ENCODE peak calls at places on chromosomes 1 and 21, in seven cellular contexts. One of them, this sample, is unnamed.

GRCh38 chr1:93692983-93693591 is 11.4 kb upstream of the BCAR3 start:
- DNase-seq in ovary: no peak
- DNase-seq in left lung: peak
- DNase-seq in transverse colon: no peak
- DNase-seq in mammary epithelial cell: peak
- DNase-seq in Peyer's patch: peak
- DNase-seq in heart left ventricle: no peak
- DNase-seq in this sample: no peak

GRCh38 chr1:39825432-39825941 is 36.8 kb upstream of the BMP8B start:
- DNase-seq in ovary: no peak
- DNase-seq in left lung: no peak
- DNase-seq in transverse colon: peak
- DNase-seq in mammary epithelial cell: no peak
- DNase-seq in Peyer's patch: no peak
- DNase-seq in heart left ventricle: no peak
- DNase-seq in this sample: no peak

GRCh38 chr1:3736708-3737107 is 15.5 kb upstream of the CCDC27 start:
- DNase-seq in ovary: no peak
- DNase-seq in left lung: no peak
- DNase-seq in transverse colon: no peak
- DNase-seq in mammary epithelial cell: no peak
- DNase-seq in Peyer's patch: no peak
- DNase-seq in heart left ventricle: no peak
- DNase-seq in this sample: no peak

GRCh38 chr1:177130426-177130825 is 34.1 kb downstream of the ASTN1 start:
- DNase-seq in ovary: no peak
- DNase-seq in left lung: no peak
- DNase-seq in transverse colon: no peak
- DNase-seq in mammary epithelial cell: no peak
- DNase-seq in Peyer's patch: no peak
- DNase-seq in heart left ventricle: no peak
- DNase-seq in this sample: no peak

GRCh38 chr1:6914646-6915178 is 129.5 kb downstream of the CAMTA1 start:
- DNase-seq in ovary: no peak
- DNase-seq in left lung: no peak
- DNase-seq in transverse colon: no peak
- DNase-seq in mammary epithelial cell: no peak
- DNase-seq in Peyer's patch: no peak
- DNase-seq in heart left ventricle: no peak
- DNase-seq in this sample: no peak

GRCh38 chr1:231423648-231424047 is 1.6 kb upstream of the EGLN1 start:
- DNase-seq in ovary: no peak
- DNase-seq in left lung: no peak
- DNase-seq in transverse colon: no peak
- DNase-seq in mammary epithelial cell: no peak
- DNase-seq in Peyer's patch: no peak
- DNase-seq in heart left ventricle: no peak
- DNase-seq in this sample: no peak

GRCh38 chr1:35656148-35656862 is 15.0 kb upstream of the PSMB2 start:
- DNase-seq in ovary: no peak
- DNase-seq in left lung: no peak
- DNase-seq in transverse colon: no peak
- DNase-seq in mammary epithelial cell: no peak
- DNase-seq in Peyer's patch: no peak
- DNase-seq in heart left ventricle: no peak
- DNase-seq in this sample: no peak

GRCh38 chr1:23747947-23748346 is 4.7 kb downstream of the ELOA start:
- DNase-seq in ovary: no peak
- DNase-seq in left lung: no peak
- DNase-seq in transverse colon: no peak
- DNase-seq in mammary epithelial cell: no peak
- DNase-seq in Peyer's patch: no peak
- DNase-seq in heart left ventricle: no peak
- DNase-seq in this sample: no peak

GRCh38 chr1:182611787-182612186 is 7.6 kb upstream of the RGS16 start:
- DNase-seq in ovary: no peak
- DNase-seq in left lung: no peak
- DNase-seq in transverse colon: no peak
- DNase-seq in mammary epithelial cell: no peak
- DNase-seq in Peyer's patch: no peak
- DNase-seq in heart left ventricle: no peak
- DNase-seq in this sample: no peak

GRCh38 chr1:155071701-155072100 is 6.9 kb upstream of the EFNA3 start:
- DNase-seq in ovary: no peak
- DNase-seq in left lung: no peak
- DNase-seq in transverse colon: no peak
- DNase-seq in mammary epithelial cell: no peak
- DNase-seq in Peyer's patch: no peak
- DNase-seq in heart left ventricle: no peak
- DNase-seq in this sample: no peak

GRCh38 chr21:34690041-34690792 is 21.4 kb downstream of the CLIC6 start:
- DNase-seq in ovary: no peak
- DNase-seq in left lung: no peak
- DNase-seq in transverse colon: peak
- DNase-seq in mammary epithelial cell: peak
- DNase-seq in Peyer's patch: no peak
- DNase-seq in heart left ventricle: no peak
- DNase-seq in this sample: no peak

GRCh38 chr1:89757532-89757931 is 63.3 kb upstream of the LRRC8D start:
- DNase-seq in ovary: no peak
- DNase-seq in left lung: peak
- DNase-seq in transverse colon: no peak
- DNase-seq in mammary epithelial cell: no peak
- DNase-seq in Peyer's patch: peak
- DNase-seq in heart left ventricle: peak
- DNase-seq in this sample: peak

GRCh38 chr1:84620720-84621313 is 46.6 kb upstream of the CTBS start:
- DNase-seq in ovary: peak
- DNase-seq in left lung: peak
- DNase-seq in transverse colon: peak
- DNase-seq in mammary epithelial cell: peak
- DNase-seq in Peyer's patch: peak
- DNase-seq in heart left ventricle: peak
- DNase-seq in this sample: peak

GRCh38 chr1:174966000-174966572 is 33.7 kb upstream of the CACYBP start:
- DNase-seq in ovary: no peak
- DNase-seq in left lung: no peak
- DNase-seq in transverse colon: no peak
- DNase-seq in mammary epithelial cell: peak
- DNase-seq in Peyer's patch: no peak
- DNase-seq in heart left ventricle: no peak
- DNase-seq in this sample: no peak
- H3K4me3 ChIP-seq in ovary: no peak
- H3K4me3 ChIP-seq in left lung: peak
- H3K4me3 ChIP-seq in transverse colon: no peak
- H3K4me3 ChIP-seq in mammary epithelial cell: no peak
- H3K4me3 ChIP-seq in Peyer's patch: peak
- H3K4me3 ChIP-seq in heart left ventricle: no peak
- H3K4me3 ChIP-seq in this sample: peak

DNA sequence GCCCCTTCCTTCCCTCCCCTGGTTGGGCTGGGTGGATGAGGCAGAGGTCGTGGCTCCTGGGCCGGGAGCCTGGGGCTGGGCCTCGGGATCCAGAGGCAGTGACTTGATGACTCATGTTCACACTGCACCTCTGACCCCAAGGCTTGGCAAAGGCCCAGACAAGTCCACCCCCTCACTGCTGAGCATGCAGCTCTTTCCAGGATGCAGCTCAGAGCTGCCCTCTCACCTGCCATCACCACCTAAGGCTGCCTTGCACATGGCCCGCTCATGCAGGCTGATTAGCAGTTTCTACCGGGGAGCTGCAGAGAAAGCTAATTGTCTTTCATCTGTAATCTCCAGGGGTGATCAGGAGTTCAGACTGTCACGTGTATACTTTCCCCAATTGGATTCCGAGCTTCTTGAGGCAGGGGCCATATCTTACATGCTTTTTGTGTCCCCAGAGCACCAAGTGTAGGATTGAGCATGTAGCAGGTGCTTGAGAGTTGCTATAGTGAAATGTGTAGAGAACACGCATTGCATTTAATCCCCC is 62.1 kb downstream of the LRRN2 start:
- DNase-seq in ovary: peak
- DNase-seq in left lung: no peak
- DNase-seq in transverse colon: peak
- DNase-seq in mammary epithelial cell: peak
- DNase-seq in Peyer's patch: no peak
- DNase-seq in heart left ventricle: no peak
- DNase-seq in this sample: no peak
- H3K4me3 ChIP-seq in ovary: no peak
- H3K4me3 ChIP-seq in left lung: no peak
- H3K4me3 ChIP-seq in transverse colon: no peak
- H3K4me3 ChIP-seq in mammary epithelial cell: no peak
- H3K4me3 ChIP-seq in Peyer's patch: no peak
- H3K4me3 ChIP-seq in heart left ventricle: no peak
- H3K4me3 ChIP-seq in this sample: no peak

DNA sequence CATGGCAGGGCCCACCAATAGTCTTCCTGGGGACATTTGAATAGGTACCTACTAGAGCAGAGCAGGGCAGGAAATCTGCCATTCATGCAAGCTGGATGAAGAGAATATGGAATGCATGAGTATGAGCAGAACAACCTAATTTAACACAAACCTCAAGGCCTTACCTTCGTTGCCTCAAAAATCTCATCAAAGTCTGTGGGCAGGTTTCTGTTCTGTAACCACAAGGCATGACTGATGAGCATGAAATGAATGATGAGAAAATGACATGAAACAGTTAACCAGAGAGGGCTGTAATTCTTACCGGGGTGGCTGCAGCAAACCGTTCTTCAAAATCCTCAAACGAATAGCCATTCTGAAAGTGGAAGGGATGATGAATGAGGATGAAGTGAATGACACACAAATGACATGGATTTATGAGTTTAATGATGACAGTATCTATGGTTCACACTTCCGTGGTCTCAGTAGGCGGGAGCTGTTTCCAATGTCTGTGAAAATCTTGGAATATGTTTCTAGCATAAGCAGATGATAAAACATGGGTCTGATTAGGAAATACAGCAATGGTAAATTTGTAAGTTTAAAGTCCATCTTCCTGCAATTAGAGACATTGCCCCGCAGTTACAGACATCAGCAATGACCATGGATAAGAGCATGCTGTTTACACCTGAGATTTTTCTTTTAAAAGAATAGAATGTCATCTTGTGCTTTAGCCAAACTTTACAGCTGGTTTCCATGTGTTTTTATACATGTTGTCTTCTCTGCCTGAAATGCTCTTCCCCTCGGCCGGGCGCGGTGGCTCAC is 67.6 kb upstream of the C8B start:
- DNase-seq in ovary: no peak
- DNase-seq in left lung: no peak
- DNase-seq in transverse colon: no peak
- DNase-seq in mammary epithelial cell: no peak
- DNase-seq in Peyer's patch: no peak
- DNase-seq in heart left ventricle: no peak
- DNase-seq in this sample: no peak
- H3K4me3 ChIP-seq in ovary: no peak
- H3K4me3 ChIP-seq in left lung: no peak
- H3K4me3 ChIP-seq in transverse colon: no peak
- H3K4me3 ChIP-seq in mammary epithelial cell: no peak
- H3K4me3 ChIP-seq in Peyer's patch: no peak
- H3K4me3 ChIP-seq in heart left ventricle: no peak
- H3K4me3 ChIP-seq in this sample: no peak

GRCh38 chr21:42534901-42535378 is 21.3 kb downstream of the SLC37A1 start:
- DNase-seq in ovary: no peak
- DNase-seq in left lung: no peak
- DNase-seq in transverse colon: peak
- DNase-seq in mammary epithelial cell: no peak
- DNase-seq in Peyer's patch: peak
- DNase-seq in heart left ventricle: no peak
- DNase-seq in this sample: no peak
- H3K4me3 ChIP-seq in ovary: no peak
- H3K4me3 ChIP-seq in left lung: no peak
- H3K4me3 ChIP-seq in transverse colon: no peak
- H3K4me3 ChIP-seq in mammary epithelial cell: no peak
- H3K4me3 ChIP-seq in Peyer's patch: no peak
- H3K4me3 ChIP-seq in heart left ventricle: no peak
- H3K4me3 ChIP-seq in this sample: no peak

GRCh38 chr21:45543371-45543709 is 1.1 kb upstream of the SLC19A1 start:
- DNase-seq in ovary: peak
- DNase-seq in left lung: peak
- DNase-seq in transverse colon: no peak
- DNase-seq in mammary epithelial cell: no peak
- DNase-seq in Peyer's patch: no peak
- DNase-seq in heart left ventricle: peak
- DNase-seq in this sample: peak
- H3K4me3 ChIP-seq in ovary: no peak
- H3K4me3 ChIP-seq in left lung: peak
- H3K4me3 ChIP-seq in transverse colon: no peak
- H3K4me3 ChIP-seq in mammary epithelial cell: no peak
- H3K4me3 ChIP-seq in Peyer's patch: peak
- H3K4me3 ChIP-seq in heart left ventricle: no peak
- H3K4me3 ChIP-seq in this sample: no peak

GRCh38 chr1:235330918-235331285 is 2.5 kb downstream of the GGPS1 start:
- DNase-seq in ovary: no peak
- DNase-seq in left lung: no peak
- DNase-seq in transverse colon: no peak
- DNase-seq in mammary epithelial cell: no peak
- DNase-seq in Peyer's patch: no peak
- DNase-seq in heart left ventricle: no peak
- DNase-seq in this sample: no peak
- H3K4me3 ChIP-seq in ovary: no peak
- H3K4me3 ChIP-seq in left lung: peak
- H3K4me3 ChIP-seq in transverse colon: no peak
- H3K4me3 ChIP-seq in mammary epithelial cell: no peak
- H3K4me3 ChIP-seq in Peyer's patch: peak
- H3K4me3 ChIP-seq in heart left ventricle: no peak
- H3K4me3 ChIP-seq in this sample: no peak

DNA sequence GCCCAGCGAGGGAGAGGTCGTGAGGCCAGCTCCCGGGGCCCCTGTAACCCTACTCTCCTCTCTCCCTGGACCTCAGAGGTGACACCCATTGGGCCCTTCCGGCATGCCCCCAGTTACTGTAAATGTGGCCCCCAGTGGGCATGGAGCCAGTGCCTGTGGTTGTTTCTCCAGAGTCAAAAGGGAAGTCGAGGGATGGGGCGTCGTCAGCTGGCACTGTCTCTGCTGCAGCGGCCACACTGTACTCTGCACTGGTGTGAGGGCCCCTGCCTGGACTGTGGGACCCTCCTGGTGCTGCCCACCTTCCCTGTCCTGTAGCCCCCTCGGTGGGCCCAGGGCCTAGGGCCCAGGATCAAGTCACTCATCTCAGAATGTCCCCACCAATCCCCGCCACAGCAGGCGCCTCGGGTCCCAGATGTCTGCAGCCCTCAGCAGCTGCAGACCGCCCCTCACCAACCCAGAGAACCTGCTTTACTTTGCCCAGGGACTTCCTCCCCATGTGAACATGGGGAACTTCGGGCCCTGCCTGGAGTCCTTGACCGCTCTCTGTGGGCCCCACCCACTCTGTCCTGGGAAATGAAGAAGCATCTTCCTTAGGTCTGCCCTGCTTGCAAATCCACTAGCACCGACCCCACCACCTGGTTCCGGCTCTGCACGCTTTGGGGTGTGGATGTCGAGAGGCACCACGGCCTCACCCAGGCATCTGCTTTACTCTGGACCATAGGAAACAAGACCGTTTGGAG is 23.7 kb upstream of the TNFRSF1B start:
- DNase-seq in ovary: peak
- DNase-seq in left lung: peak
- DNase-seq in transverse colon: no peak
- DNase-seq in mammary epithelial cell: no peak
- DNase-seq in Peyer's patch: peak
- DNase-seq in heart left ventricle: peak
- DNase-seq in this sample: no peak
- H3K4me3 ChIP-seq in ovary: no peak
- H3K4me3 ChIP-seq in left lung: no peak
- H3K4me3 ChIP-seq in transverse colon: no peak
- H3K4me3 ChIP-seq in mammary epithelial cell: no peak
- H3K4me3 ChIP-seq in Peyer's patch: no peak
- H3K4me3 ChIP-seq in heart left ventricle: no peak
- H3K4me3 ChIP-seq in this sample: no peak

This sample was measured in CD8-positive, alpha-beta T cell.